ENCODE peak calls at places on chromosomes 5 and 9, in nine cellular contexts. One of them, this sample, is unnamed.

GRCh38 chr9:80797841-80798688 is 891.3 kb downstream of the TLE1 start:
- DNase-seq in neural crest cell: no peak
- DNase-seq in ovary: peak; percentile 71
- DNase-seq in fibroblast of mammary gland: peak; percentile 84
- DNase-seq in Panc1: no peak
- DNase-seq in Calu3: no peak
- DNase-seq in GM23338: no peak
- DNase-seq in prostate gland: peak; percentile 52
- DNase-seq in upper lobe of right lung: no peak
- DNase-seq in this sample: peak; percentile 9

GRCh38 chr5:45507174-45507573 is 189.0 kb downstream of the HCN1 start:
- DNase-seq in neural crest cell: no peak
- DNase-seq in ovary: no peak
- DNase-seq in fibroblast of mammary gland: no peak
- DNase-seq in Panc1: no peak
- DNase-seq in Calu3: no peak
- DNase-seq in GM23338: peak; percentile 11
- DNase-seq in prostate gland: no peak
- DNase-seq in upper lobe of right lung: no peak
- DNase-seq in this sample: no peak

GRCh38 chr9:122536138-122536537 is 9.0 kb upstream of the OR1N1 start:
- DNase-seq in neural crest cell: no peak
- DNase-seq in ovary: no peak
- DNase-seq in fibroblast of mammary gland: peak; percentile 4
- DNase-seq in Panc1: no peak
- DNase-seq in Calu3: no peak
- DNase-seq in GM23338: no peak
- DNase-seq in prostate gland: no peak
- DNase-seq in upper lobe of right lung: no peak
- DNase-seq in this sample: no peak

GRCh38 chr9:116298249-116298648 is 144.7 kb downstream of the PAPPA start:
- DNase-seq in neural crest cell: no peak
- DNase-seq in ovary: no peak
- DNase-seq in fibroblast of mammary gland: no peak
- DNase-seq in Panc1: no peak
- DNase-seq in Calu3: no peak
- DNase-seq in GM23338: no peak
- DNase-seq in prostate gland: no peak
- DNase-seq in upper lobe of right lung: no peak
- DNase-seq in this sample: no peak

GRCh38 chr5:78699565-78700143 is 51.1 kb upstream of the LHFPL2 start:
- DNase-seq in neural crest cell: peak; percentile 8
- DNase-seq in ovary: no peak
- DNase-seq in fibroblast of mammary gland: peak; percentile 95
- DNase-seq in Panc1: peak; percentile 84
- DNase-seq in Calu3: peak; percentile 92
- DNase-seq in GM23338: no peak
- DNase-seq in prostate gland: no peak
- DNase-seq in upper lobe of right lung: no peak
- DNase-seq in this sample: peak; percentile 36

GRCh38 chr5:92104126-92104525 is 721.0 kb upstream of the ARRDC3 start:
- DNase-seq in neural crest cell: no peak
- DNase-seq in ovary: no peak
- DNase-seq in fibroblast of mammary gland: no peak
- DNase-seq in Panc1: no peak
- DNase-seq in Calu3: no peak
- DNase-seq in GM23338: no peak
- DNase-seq in prostate gland: no peak
- DNase-seq in upper lobe of right lung: no peak
- DNase-seq in this sample: no peak

GRCh38 chr5:173094012-173094661 is 38.0 kb downstream of the CREBRF start:
- DNase-seq in neural crest cell: no peak
- DNase-seq in ovary: no peak
- DNase-seq in fibroblast of mammary gland: peak; percentile 51
- DNase-seq in Panc1: no peak
- DNase-seq in Calu3: no peak
- DNase-seq in GM23338: no peak
- DNase-seq in prostate gland: no peak
- DNase-seq in upper lobe of right lung: no peak
- DNase-seq in this sample: no peak

GRCh38 chr5:139395844-139396640 is 1.1 kb upstream of the PROB1 start:
- DNase-seq in neural crest cell: no peak
- DNase-seq in ovary: no peak
- DNase-seq in fibroblast of mammary gland: peak; percentile 42
- DNase-seq in Panc1: no peak
- DNase-seq in Calu3: no peak
- DNase-seq in GM23338: no peak
- DNase-seq in prostate gland: no peak
- DNase-seq in upper lobe of right lung: no peak
- DNase-seq in this sample: no peak

DNA sequence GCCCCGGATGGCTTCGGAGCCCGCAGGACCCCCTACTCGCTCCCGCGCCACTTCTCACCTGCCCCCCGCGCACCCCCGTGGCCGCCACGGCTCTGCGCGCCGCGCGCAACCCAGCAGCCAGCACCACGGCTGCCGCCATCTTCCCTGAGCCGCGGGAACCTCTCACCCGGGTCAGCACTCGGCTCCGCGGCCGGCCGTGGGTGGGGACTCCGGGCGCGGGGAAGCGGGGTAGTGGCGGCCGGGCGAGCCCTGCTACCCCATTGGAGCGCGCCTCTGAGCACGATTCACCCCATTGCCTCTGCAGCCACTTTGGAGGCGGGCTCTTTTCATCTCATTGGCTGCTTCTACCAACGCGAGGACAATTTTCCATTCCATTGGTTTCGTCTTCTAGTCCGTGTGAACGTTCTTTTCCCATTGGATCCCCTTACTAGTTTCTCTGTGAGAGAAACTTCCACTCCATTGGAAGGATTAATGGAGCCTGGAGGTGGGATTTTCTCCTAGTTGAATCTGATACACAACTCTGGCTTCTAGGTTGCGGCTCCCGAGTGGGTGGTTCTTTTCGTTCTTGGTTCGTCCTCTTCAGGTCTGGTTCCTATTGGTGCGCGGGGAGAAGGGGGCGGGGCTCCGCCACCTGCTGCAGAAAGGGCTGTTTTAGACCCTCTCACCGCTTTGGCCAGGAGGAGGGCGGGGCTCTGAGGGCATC is at the start of gene HINT2:
- DNase-seq in neural crest cell: peak; percentile 89
- DNase-seq in ovary: peak; percentile 93
- DNase-seq in fibroblast of mammary gland: peak; percentile 99
- DNase-seq in Panc1: peak; percentile 91
- DNase-seq in Calu3: peak; percentile 95
- DNase-seq in GM23338: peak; percentile 100
- DNase-seq in prostate gland: peak; percentile 96
- DNase-seq in upper lobe of right lung: peak; percentile 98
- DNase-seq in this sample: peak; percentile 97
- TF ChIP-seq CTCF in neural crest cell: no peak
- TF ChIP-seq CTCF in ovary: no peak
- TF ChIP-seq CTCF in fibroblast of mammary gland: no peak
- TF ChIP-seq CTCF in Panc1: no peak
- TF ChIP-seq CTCF in Calu3: no peak
- TF ChIP-seq CTCF in GM23338: no peak
- TF ChIP-seq CTCF in prostate gland: no peak
- TF ChIP-seq CTCF in upper lobe of right lung: no peak
- TF ChIP-seq CTCF in this sample: no peak

GRCh38 chr5:57097526-57097925 is 76.3 kb upstream of the GPBP1 start:
- DNase-seq in neural crest cell: no peak
- DNase-seq in ovary: no peak
- DNase-seq in fibroblast of mammary gland: no peak
- DNase-seq in Panc1: no peak
- DNase-seq in Calu3: no peak
- DNase-seq in GM23338: no peak
- DNase-seq in prostate gland: no peak
- DNase-seq in upper lobe of right lung: no peak
- DNase-seq in this sample: no peak

GRCh38 chr5:57094753-57095683 is 78.8 kb upstream of the GPBP1 start:
- DNase-seq in neural crest cell: no peak
- DNase-seq in ovary: no peak
- DNase-seq in fibroblast of mammary gland: peak; percentile 7
- DNase-seq in Panc1: no peak
- DNase-seq in Calu3: peak; percentile 44
- DNase-seq in GM23338: peak; percentile 82
- DNase-seq in prostate gland: no peak
- DNase-seq in upper lobe of right lung: no peak
- DNase-seq in this sample: peak; percentile 84
- TF ChIP-seq CTCF in neural crest cell: no peak
- TF ChIP-seq CTCF in ovary: no peak
- TF ChIP-seq CTCF in fibroblast of mammary gland: peak; percentile 18
- TF ChIP-seq CTCF in Panc1: peak; percentile 57
- TF ChIP-seq CTCF in Calu3: peak; percentile 33
- TF ChIP-seq CTCF in GM23338: peak; percentile 69
- TF ChIP-seq CTCF in prostate gland: no peak
- TF ChIP-seq CTCF in upper lobe of right lung: no peak
- TF ChIP-seq CTCF in this sample: peak; percentile 25

GRCh38 chr9:18893491-18893890 is 139.5 kb downstream of the SAXO1 start:
- DNase-seq in neural crest cell: no peak
- DNase-seq in ovary: no peak
- DNase-seq in fibroblast of mammary gland: no peak
- DNase-seq in Panc1: no peak
- DNase-seq in Calu3: no peak
- DNase-seq in GM23338: no peak
- DNase-seq in prostate gland: no peak
- DNase-seq in upper lobe of right lung: no peak
- DNase-seq in this sample: no peak

GRCh38 chr9:18891946-18892670 is 140.9 kb downstream of the SAXO1 start:
- DNase-seq in neural crest cell: no peak
- DNase-seq in ovary: no peak
- DNase-seq in fibroblast of mammary gland: no peak
- DNase-seq in Panc1: no peak
- DNase-seq in Calu3: no peak
- DNase-seq in GM23338: no peak
- DNase-seq in prostate gland: no peak
- DNase-seq in upper lobe of right lung: no peak
- DNase-seq in this sample: no peak

GRCh38 chr9:18893051-18893450 is 140.0 kb downstream of the SAXO1 start:
- DNase-seq in neural crest cell: no peak
- DNase-seq in ovary: no peak
- DNase-seq in fibroblast of mammary gland: no peak
- DNase-seq in Panc1: no peak
- DNase-seq in Calu3: no peak
- DNase-seq in GM23338: no peak
- DNase-seq in prostate gland: no peak
- DNase-seq in upper lobe of right lung: no peak
- DNase-seq in this sample: no peak

GRCh38 chr9:18896531-18897179 is 136.4 kb downstream of the SAXO1 start:
- DNase-seq in neural crest cell: no peak
- DNase-seq in ovary: no peak
- DNase-seq in fibroblast of mammary gland: peak; percentile 54
- DNase-seq in Panc1: no peak
- DNase-seq in Calu3: no peak
- DNase-seq in GM23338: no peak
- DNase-seq in prostate gland: no peak
- DNase-seq in upper lobe of right lung: no peak
- DNase-seq in this sample: no peak

DNA sequence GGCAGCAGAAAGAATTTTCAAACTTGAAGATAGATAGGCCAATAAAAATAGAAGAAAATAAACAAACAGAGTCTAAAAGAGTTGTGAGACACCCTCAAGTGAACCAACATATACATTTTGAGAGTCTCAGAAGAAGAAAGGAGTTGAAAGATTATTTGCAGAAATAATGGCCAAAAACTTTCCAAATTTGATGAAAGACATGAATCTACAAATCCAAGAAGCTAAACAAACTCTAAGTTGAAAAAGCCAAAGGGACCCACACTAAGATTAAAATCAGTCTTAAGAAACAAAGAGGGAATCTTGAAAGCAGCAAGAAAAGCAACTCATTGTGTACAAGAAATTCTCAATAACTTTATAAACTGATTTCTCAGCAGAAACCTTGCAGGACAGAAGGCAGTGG is 137.0 kb downstream of the SAXO1 start:
- DNase-seq in neural crest cell: no peak
- DNase-seq in ovary: no peak
- DNase-seq in fibroblast of mammary gland: no peak
- DNase-seq in Panc1: no peak
- DNase-seq in Calu3: no peak
- DNase-seq in GM23338: no peak
- DNase-seq in prostate gland: no peak
- DNase-seq in upper lobe of right lung: no peak
- DNase-seq in this sample: no peak
- TF ChIP-seq CTCF in neural crest cell: no peak
- TF ChIP-seq CTCF in ovary: no peak
- TF ChIP-seq CTCF in fibroblast of mammary gland: no peak
- TF ChIP-seq CTCF in Panc1: no peak
- TF ChIP-seq CTCF in Calu3: no peak
- TF ChIP-seq CTCF in GM23338: no peak
- TF ChIP-seq CTCF in prostate gland: no peak
- TF ChIP-seq CTCF in upper lobe of right lung: no peak
- TF ChIP-seq CTCF in this sample: no peak

DNA sequence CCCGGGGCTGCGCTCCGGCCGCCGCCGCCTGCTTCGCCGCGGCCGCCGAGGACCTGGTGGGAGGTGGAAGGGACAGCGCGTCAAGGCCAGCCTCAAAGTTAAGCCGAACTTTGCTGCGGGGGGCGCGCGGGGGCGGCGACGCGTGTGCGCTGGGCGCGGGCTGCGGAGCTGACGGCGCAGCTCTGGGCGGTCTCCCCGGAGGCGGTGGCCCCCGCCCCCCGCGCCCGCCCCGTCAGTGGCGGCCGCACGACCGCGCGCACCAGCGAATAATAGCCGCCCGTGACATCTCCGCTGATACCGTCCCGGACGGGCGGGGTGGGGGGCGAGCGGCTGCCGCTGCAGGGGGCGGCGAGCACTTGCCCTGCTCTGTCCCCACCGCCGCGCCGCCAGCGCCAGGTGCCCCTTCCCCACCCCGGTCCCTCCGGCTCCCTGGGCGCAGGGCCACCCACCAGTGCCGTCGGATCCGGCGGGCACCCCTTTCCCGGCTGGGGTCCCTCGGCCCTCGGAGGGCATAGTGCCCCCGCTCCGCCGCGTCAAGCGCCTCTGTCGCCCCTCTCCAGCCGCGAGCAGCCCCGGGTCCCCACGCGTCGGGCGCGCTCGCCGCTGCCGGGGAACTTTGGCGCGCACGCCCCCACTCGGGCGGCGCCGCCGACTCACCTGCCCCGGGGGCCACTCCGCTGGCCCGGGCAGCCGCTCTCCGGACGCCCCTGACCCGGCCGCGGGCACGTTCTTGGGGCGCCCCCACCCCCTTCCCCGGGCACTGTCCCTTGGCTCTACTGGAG is 772 bp upstream of the FAM78A start:
- DNase-seq in neural crest cell: no peak
- DNase-seq in ovary: no peak
- DNase-seq in fibroblast of mammary gland: no peak
- DNase-seq in Panc1: no peak
- DNase-seq in Calu3: no peak
- DNase-seq in GM23338: no peak
- DNase-seq in prostate gland: no peak
- DNase-seq in upper lobe of right lung: no peak
- DNase-seq in this sample: peak; percentile 58
- TF ChIP-seq CTCF in neural crest cell: no peak
- TF ChIP-seq CTCF in ovary: no peak
- TF ChIP-seq CTCF in fibroblast of mammary gland: no peak
- TF ChIP-seq CTCF in Panc1: no peak
- TF ChIP-seq CTCF in Calu3: no peak
- TF ChIP-seq CTCF in GM23338: no peak
- TF ChIP-seq CTCF in prostate gland: no peak
- TF ChIP-seq CTCF in upper lobe of right lung: no peak
- TF ChIP-seq CTCF in this sample: no peak